ENCODE peak calls at places on chromosomes 6 and 20, in seven cellular contexts. U is ureter; V is activated T-cell treated with anti-CD3 and anti-CD28 coated beads, Interleukin-2, amount 50 U/mL, for 72 hours; F is foreskin fibroblast; M is CD14-positive monocyte; D is thyroid gland; I is Daoy. S is an unnamed sample.

GRCh38 chr20:63508072-63508768 is 9.3 kb upstream of the EEF1A2 start:
- DNase-seq in U (no peak), V (no peak), F (no peak), M (no peak), D (no peak), I (no peak), S (peak; percentile 42)

GRCh38 chr6:140001005-140001404 is 626.6 kb upstream of the CITED2 start:
- DNase-seq in U (no peak), V (no peak), F (no peak), M (no peak), D (no peak), I (no peak), S (no peak)

GRCh38 chr6:5163233-5163632 is 78.1 kb downstream of the PPP1R3G start:
- DNase-seq in U (no peak), V (no peak), F (no peak), M (no peak), D (no peak), I (no peak), S (no peak)

GRCh38 chr6:14372738-14373484 is 255.3 kb downstream of the CD83 start:
- DNase-seq in U (no peak), V (no peak), F (no peak), M (no peak), D (no peak), I (no peak), S (no peak)

GRCh38 chr20:13298692-13299373 is 77.8 kb downstream of the ISM1 start:
- DNase-seq in U (no peak), V (no peak), F (no peak), M (no peak), D (no peak), I (no peak), S (peak; percentile 47)

GRCh38 chr6:140915001-140915950 is 1217.4 kb upstream of the GJE1 start:
- DNase-seq in U (no peak), V (no peak), F (no peak), M (no peak), D (no peak), I (no peak), S (no peak)

GRCh38 chr6:148612043-148612442 is 134.8 kb upstream of the UST start:
- DNase-seq in U (no peak), V (no peak), F (no peak), M (no peak), D (no peak), I (no peak), S (no peak)

GRCh38 chr6:378090-378957 is 13.2 kb upstream of the IRF4 start:
- DNase-seq in U (no peak), V (no peak), F (no peak), M (no peak), D (no peak), I (no peak), S (peak; percentile 52)

GRCh38 chr20:60365882-60366281 is 407.7 kb downstream of the CDH26 start:
- DNase-seq in U (no peak), V (no peak), F (no peak), M (no peak), D (no peak), I (no peak), S (no peak)

GRCh38 chr20:1001981-1002681 is at the start of gene RSPO4:
- DNase-seq in U (no peak), V (peak; percentile 15), F (no peak), M (no peak), D (peak; percentile 34), I (peak; percentile 50), S (peak; percentile 64)

GRCh38 chr6:26107935-26108334 is 20.7 kb downstream of the HFE start:
- DNase-seq in U (no peak), V (no peak), F (no peak), M (no peak), D (no peak), I (no peak), S (no peak)

GRCh38 chr20:48797850-48798747 is 29.7 kb downstream of the PREX1 start:
- DNase-seq in U (no peak), V (no peak), F (no peak), M (peak; percentile 32), D (no peak), I (no peak), S (no peak)

GRCh38 chr6:136647363-136647763 is 97.1 kb upstream of the MAP7 start:
- DNase-seq in U (no peak), V (peak; percentile 62), F (peak; percentile 76), M (peak; percentile 48), D (no peak), I (peak; percentile 54), S (no peak)

GRCh38 chr20:380763-381580 is 412 bp downstream of the TRIB3 start:
- DNase-seq in U (peak; percentile 66), V (peak; percentile 87), F (peak; percentile 46), M (peak; percentile 70), D (peak; percentile 44), I (peak; percentile 61), S (peak; percentile 93)

GRCh38 chr6:161498359-161498758 is 224.5 kb upstream of the AGPAT4 start:
- DNase-seq in U (no peak), V (no peak), F (peak; percentile 13), M (no peak), D (no peak), I (peak; percentile 83), S (peak; percentile 86)

GRCh38 chr6:149711711-149712110 is 6.2 kb downstream of the LATS1 start:
- DNase-seq in U (no peak), V (no peak), F (no peak), M (no peak), D (no peak), I (no peak), S (no peak)

GRCh38 chr6:20718705-20719653 is 184.7 kb downstream of the CDKAL1 start:
- DNase-seq in U (no peak), V (no peak), F (no peak), M (no peak), D (no peak), I (no peak), S (no peak)

GRCh38 chr6:154555075-154555677 is 44.7 kb upstream of the CNKSR3 start:
- DNase-seq in U (no peak), V (no peak), F (peak; percentile 13), M (no peak), D (peak; percentile 60), I (peak; percentile 85), S (peak; percentile 65)

GRCh38 chr20:3778976-3779375 is 2.3 kb downstream of the SPEF1 start:
- DNase-seq in U (no peak), V (no peak), F (no peak), M (no peak), D (no peak), I (no peak), S (no peak)

GRCh38 chr6:80639243-80639642 is 532.8 kb downstream of the BCKDHB start:
- DNase-seq in U (no peak), V (no peak), F (no peak), M (no peak), D (no peak), I (peak; percentile 57), S (no peak)

GRCh38 chr6:53033764-53034163 is 31.4 kb upstream of the FBXO9 start:
- DNase-seq in U (no peak), V (no peak), F (peak; percentile 70), M (no peak), D (no peak), I (no peak), S (no peak)

GRCh38 chr6:117483645-117484016 is 1.2 kb downstream of the DCBLD1 start:
- DNase-seq in U (no peak), V (no peak), F (no peak), M (no peak), D (no peak), I (peak; percentile 47), S (no peak)